ENCODE peak calls at places on chromosomes 5 and 9, in five cellular contexts. S, D, F, P and K are unnamed samples.

GRCh38 chr5:139141841-139142240 is 56.3 kb downstream of the SIL1 start:
- DNase-seq in P (no peak), D (peak; percentile 56), F (peak; percentile 65), S (no peak), K (peak; percentile 63)

GRCh38 chr5:134649163-134649916 is 755 bp downstream of the SEC24A start:
- DNase-seq in P (peak; percentile 83), F (peak; percentile 61), S (no peak), D (no peak), K (no peak)

GRCh38 chr5:179152144-179152895 is 92.1 kb downstream of the ZNF354C start:
- DNase-seq in D (peak; percentile 4), S (no peak), F (peak; percentile 32), P (no peak), K (no peak)

GRCh38 chr5:74502479-74502950 is 138.0 kb downstream of the ENC1 start:
- DNase-seq in D (no peak), S (no peak), P (no peak), F (no peak), K (no peak)

GRCh38 chr5:150486402-150487198 is 21.3 kb upstream of the NDST1 start:
- DNase-seq in D (peak; percentile 56), F (peak; percentile 84), P (no peak), S (no peak), K (no peak)

GRCh38 chr5:54799645-54800044 is 185.7 kb downstream of the ESM1 start:
- DNase-seq in D (no peak), F (no peak), S (no peak), P (no peak), K (no peak)

GRCh38 chr9:104863180-104863883 is 64.6 kb downstream of the ABCA1 start:
- DNase-seq in F (no peak), D (no peak), S (peak; percentile 46), P (no peak), K (no peak)

GRCh38 chr5:151195622-151196021 is 28.3 kb downstream of the CCDC69 start:
- DNase-seq in F (peak; percentile 55), D (no peak), P (no peak), S (peak; percentile 23), K (peak; percentile 56)

GRCh38 chr5:10527281-10527950 is 36.5 kb upstream of the ANKRD33B start:
- DNase-seq in S (no peak), D (no peak), P (no peak), F (no peak), K (no peak)

GRCh38 chr9:7536310-7536939 is 263.2 kb downstream of the DMAC1 start:
- DNase-seq in S (no peak), P (no peak), D (peak; percentile 16), F (peak; percentile 46), K (no peak)

GRCh38 chr5:159508344-159508743 is 178.1 kb upstream of the IL12B start:
- DNase-seq in S (no peak), F (no peak), D (no peak), P (no peak), K (no peak)

GRCh38 chr9:70747335-70747734 is 332.9 kb upstream of the KLF9 start:
- DNase-seq in D (no peak), F (no peak), S (peak; percentile 45), P (no peak), K (no peak)

GRCh38 chr5:76819851-76820280 is 1.0 kb downstream of the F2RL1 start:
- DNase-seq in S (no peak), F (peak; percentile 57), P (no peak), D (peak; percentile 22), K (no peak)

GRCh38 chr9:120676767-120677402 is 37.4 kb downstream of the MEGF9 start:
- DNase-seq in F (no peak), S (no peak), P (no peak), D (no peak), K (no peak)

GRCh38 chr9:94083384-94083783 is 880 bp upstream of the PTPDC1 start:
- DNase-seq in S (no peak), P (no peak), D (no peak), F (no peak), K (no peak)

GRCh38 chr5:27830551-27830950 is 792.2 kb upstream of the CDH9 start:
- DNase-seq in P (no peak), D (no peak), S (no peak), F (no peak), K (no peak)

GRCh38 chr5:132675936-132676689 is 2.3 kb downstream of the IL4 start:
- DNase-seq in F (no peak), D (no peak), S (no peak), P (no peak), K (peak; percentile 9)

GRCh38 chr5:1735320-1735970 is 64.2 kb downstream of the MRPL36 start:
- DNase-seq in D (no peak), F (no peak), P (peak; percentile 77), S (no peak), K (peak; percentile 55)

GRCh38 chr5:131230406-131230805 is 33.4 kb upstream of the CDC42SE2 start:
- DNase-seq in D (no peak), F (no peak), P (no peak), S (no peak), K (no peak)

GRCh38 chr9:38677660-38678303 is 42.2 kb downstream of the FAM240B start:
- DNase-seq in F (no peak), D (peak; percentile 50), P (no peak), S (no peak), K (no peak)

GRCh38 chr5:36630201-36630968 is 24.0 kb downstream of the SLC1A3 start:
- DNase-seq in F (no peak), P (no peak), S (no peak), D (no peak), K (no peak)

GRCh38 chr5:112811023-112811422 is 50.1 kb upstream of the SRP19 start:
- DNase-seq in D (no peak), P (no peak), S (no peak), F (no peak), K (no peak)

GRCh38 chr9:20804476-20805253 is 120.6 kb downstream of the FOCAD start:
- DNase-seq in P (no peak), S (no peak), D (no peak), F (no peak), K (no peak)

GRCh38 chr5:173643964-173644363 is 27.5 kb upstream of the BOD1 start:
- DNase-seq in S (no peak), P (no peak), D (no peak), F (no peak), K (no peak)

GRCh38 chr5:87121315-87122170 is 146.1 kb upstream of the RASA1 start:
- DNase-seq in F (no peak), P (no peak), S (peak; percentile 62), D (no peak), K (peak; percentile 61)

GRCh38 chr9:112819635-112820496 is 69.3 kb downstream of the SNX30 start:
- DNase-seq in P (no peak), S (peak; percentile 31), D (peak; percentile 38), F (no peak), K (peak; percentile 61)

GRCh38 chr9:98380065-98380681 is 124.7 kb upstream of the TBC1D2 start:
- DNase-seq in P (no peak), F (no peak), D (no peak), S (no peak), K (no peak)

DNA sequence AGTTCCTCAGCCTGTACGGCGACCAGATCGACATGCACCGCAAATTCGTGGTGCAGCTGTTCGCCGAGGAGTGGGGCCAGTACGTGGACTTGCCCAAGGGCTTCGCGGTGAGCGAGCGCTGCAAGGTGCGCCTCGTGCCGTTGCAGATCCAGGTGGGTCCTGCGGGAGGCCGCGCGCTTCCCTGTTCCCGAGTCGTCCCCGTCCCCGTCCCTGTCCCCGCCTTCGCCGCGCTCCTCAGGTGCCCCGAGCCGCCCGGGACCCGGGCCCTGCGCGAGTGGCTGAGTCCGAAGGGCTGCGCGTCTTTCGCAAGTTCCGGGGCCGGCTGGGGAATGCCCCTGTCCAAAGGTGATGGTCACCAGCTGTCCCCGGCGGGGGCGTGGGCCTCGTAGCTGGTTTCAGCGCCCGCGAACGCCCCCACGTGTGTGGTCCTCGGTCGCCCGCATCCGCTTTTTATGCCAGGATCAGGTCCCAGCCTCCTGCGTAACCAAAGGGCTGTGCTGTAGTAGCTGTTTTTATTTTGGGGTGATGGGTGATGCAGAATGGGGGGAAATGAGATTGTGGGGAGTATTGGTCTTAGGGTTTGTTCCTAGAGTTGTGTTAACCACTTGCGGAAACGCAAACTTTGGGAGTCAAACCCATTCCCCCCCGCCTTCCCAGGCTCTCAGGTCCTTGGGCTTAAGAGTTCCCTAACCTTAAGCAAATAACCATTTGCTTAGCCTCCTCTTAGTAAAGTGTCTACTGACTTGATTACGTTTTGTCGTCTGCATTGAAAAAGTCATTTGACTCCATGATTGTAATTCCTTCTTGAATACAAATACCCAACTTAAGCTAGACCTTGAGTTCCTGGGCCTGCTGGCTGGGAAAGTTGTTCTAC is 612 bp downstream of the ISOC1 start:
- DNase-seq in P (peak; percentile 86), D (peak; percentile 77), S (no peak), F (peak; percentile 87), K (peak; percentile 74)
- TF ChIP-seq CTCF in P (no peak), D (no peak), S (no peak), F (peak; percentile 2), K (no peak)

GRCh38 chr5:136311999-136312398 is 53.3 kb downstream of the TRPC7 start:
- DNase-seq in P (no peak), D (no peak), F (no peak), S (no peak), K (no peak)
- TF ChIP-seq CTCF in P (no peak), D (no peak), F (no peak), S (no peak), K (no peak)

GRCh38 chr9:131722260-131722659 is 17.6 kb downstream of the RAPGEF1 start:
- DNase-seq in P (no peak), D (peak; percentile 58), S (no peak), F (no peak), K (no peak)
- TF ChIP-seq CTCF in P (no peak), D (peak; percentile 24), S (no peak), F (no peak), K (no peak)

DNA sequence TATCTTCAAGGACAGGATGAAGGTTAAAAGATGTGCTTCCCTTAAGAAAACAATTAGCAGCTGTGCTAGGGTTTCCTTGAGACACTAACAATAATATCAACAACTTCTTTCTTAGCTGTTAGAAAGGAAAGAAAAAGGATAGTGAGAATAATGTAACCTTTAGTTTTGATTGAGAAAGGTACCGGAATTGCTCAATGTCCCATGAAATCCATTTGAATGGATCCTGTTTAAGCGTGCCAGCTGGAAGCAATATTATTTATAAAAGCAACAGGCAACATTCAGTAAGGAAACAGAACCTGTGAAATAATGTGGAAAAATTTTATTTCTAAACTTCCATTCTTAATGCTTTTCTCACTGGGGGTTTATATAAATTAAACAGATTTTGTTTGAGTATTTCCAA is 120.9 kb downstream of the CCDC192 start:
- DNase-seq in D (no peak), S (no peak), F (no peak), P (no peak), K (no peak)
- TF ChIP-seq CTCF in D (no peak), S (no peak), F (no peak), P (no peak), K (no peak)

GRCh38 chr5:545641-546375 is 21.6 kb upstream of the SLC9A3 start:
- DNase-seq in S (no peak), F (peak; percentile 37), P (no peak), D (peak; percentile 5), K (no peak)

GRCh38 chr5:543351-543750 is 19.1 kb upstream of the SLC9A3 start:
- DNase-seq in P (no peak), D (peak; percentile 5), S (no peak), F (peak; percentile 29), K (no peak)

GRCh38 chr5:544675-545330 is 20.6 kb upstream of the SLC9A3 start:
- DNase-seq in D (no peak), F (no peak), S (no peak), P (no peak), K (no peak)

GRCh38 chr5:542693-543311 is 18.6 kb upstream of the SLC9A3 start:
- DNase-seq in F (peak; percentile 38), P (no peak), S (no peak), D (peak; percentile 7), K (no peak)

GRCh38 chr5:543755-544674 is 19.8 kb upstream of the SLC9A3 start:
- DNase-seq in D (peak; percentile 26), S (no peak), P (no peak), F (peak; percentile 83), K (peak; percentile 63)
- TF ChIP-seq CTCF in D (no peak), S (no peak), P (no peak), F (no peak), K (no peak)